ENCODE peak calls at places on chromosomes 6 and 20, in six cellular contexts. V is HT1080; I is stimulated activated naive CD8-positive, alpha-beta T cell treated with anti-CD3 and anti-CD28 coated beads, Interleukin-15, Interleukin-2, amounts not matched to agents 100 U/mL and 50 U/mL, for 24 hours; G is SJSA1; Z is GM19239; R is NCI-H774. E is an unnamed sample.

GRCh38 chr20:25310268-25310920 is 62.5 kb downstream of the PYGB start:
- DNase-seq in G (peak; percentile 91), Z (peak; percentile 85), V (peak; percentile 93), R (peak; percentile 28), I (peak; percentile 61), E (peak; percentile 67)

GRCh38 chr20:45282700-45283528 is 23.7 kb upstream of the RBPJL start:
- DNase-seq in V (no peak), Z (no peak), I (no peak), G (no peak), R (no peak), E (no peak)

GRCh38 chr6:1667012-1667804 is 57.5 kb downstream of the FOXC1 start:
- DNase-seq in R (no peak), G (no peak), I (no peak), V (no peak), Z (no peak), E (no peak)

GRCh38 chr6:29968130-29968529 is 25.8 kb downstream of the HLA-A start:
- DNase-seq in R (no peak), I (no peak), G (peak; percentile 60), Z (no peak), V (peak; percentile 75), E (no peak)

GRCh38 chr20:24634855-24635254 is 165.4 kb downstream of the SYNDIG1 start:
- DNase-seq in I (no peak), Z (no peak), R (no peak), V (peak; percentile 90), G (peak; percentile 86), E (no peak)

GRCh38 chr20:63653974-63654680 is 903 bp upstream of the STMN3 start:
- DNase-seq in V (no peak), G (no peak), Z (no peak), I (no peak), R (no peak), E (no peak)

GRCh38 chr6:23559587-23560343 is 566.2 kb upstream of the NRSN1 start:
- DNase-seq in Z (no peak), V (no peak), I (no peak), R (no peak), G (no peak), E (no peak)

GRCh38 chr6:75882734-75883133 is 133.7 kb downstream of the MYO6 start:
- DNase-seq in I (no peak), G (no peak), R (no peak), V (peak; percentile 69), Z (no peak), E (no peak)

GRCh38 chr6:51108563-51109234 is 290.0 kb downstream of the TFAP2B start:
- DNase-seq in G (no peak), V (peak; percentile 10), Z (no peak), R (no peak), I (no peak), E (no peak)

GRCh38 chr6:32972353-32973143 is 4.2 kb downstream of the BRD2 start:
- DNase-seq in V (no peak), R (no peak), I (peak; percentile 70), Z (no peak), G (no peak), E (no peak)

GRCh38 chr6:73728548-73729205 is 32.7 kb downstream of the CD109 start:
- DNase-seq in I (peak; percentile 58), Z (no peak), R (no peak), G (no peak), V (no peak), E (peak; percentile 31)

GRCh38 chr6:10315034-10315433 is 99.8 kb downstream of the TFAP2A start:
- DNase-seq in I (no peak), G (no peak), Z (no peak), R (no peak), V (no peak), E (no peak)